ENCODE peak calls at places on chromosomes 13 and 19, in six cellular contexts. One of them, this sample, is unnamed.

GRCh38 chr19:44807652-44808462 is 1.0 kb upstream of the BCAM start:
- DNase-seq in CD4-positive, CD25-positive, alpha-beta regulatory T cell: no peak
- DNase-seq in pancreas: peak
- DNase-seq in A549: peak
- DNase-seq in tibial nerve: peak
- DNase-seq in breast epithelium: peak
- DNase-seq in this sample: no peak

GRCh38 chr13:44141213-44141724 is 232.4 kb upstream of the SERP2 start:
- DNase-seq in breast epithelium: peak
- DNase-seq in tibial nerve: peak
- DNase-seq in pancreas: peak
- DNase-seq in CD4-positive, CD25-positive, alpha-beta regulatory T cell: no peak
- DNase-seq in A549: no peak
- DNase-seq in this sample: no peak

GRCh38 chr13:42153371-42153770 is 104.9 kb downstream of the DGKH start:
- DNase-seq in tibial nerve: no peak
- DNase-seq in CD4-positive, CD25-positive, alpha-beta regulatory T cell: no peak
- DNase-seq in pancreas: no peak
- DNase-seq in A549: no peak
- DNase-seq in breast epithelium: no peak
- DNase-seq in this sample: no peak

GRCh38 chr19:16588089-16588823 is 16.0 kb upstream of the SLC35E1 start:
- DNase-seq in A549: no peak
- DNase-seq in pancreas: peak
- DNase-seq in tibial nerve: no peak
- DNase-seq in breast epithelium: no peak
- DNase-seq in CD4-positive, CD25-positive, alpha-beta regulatory T cell: peak
- DNase-seq in this sample: no peak

GRCh38 chr19:2362970-2363300 is 2.9 kb downstream of the TMPRSS9 start:
- DNase-seq in breast epithelium: no peak
- DNase-seq in CD4-positive, CD25-positive, alpha-beta regulatory T cell: no peak
- DNase-seq in pancreas: no peak
- DNase-seq in A549: no peak
- DNase-seq in tibial nerve: no peak
- DNase-seq in this sample: no peak

GRCh38 chr19:11404588-11405258 is 14.4 kb downstream of the RGL3 start:
- DNase-seq in A549: no peak
- DNase-seq in CD4-positive, CD25-positive, alpha-beta regulatory T cell: no peak
- DNase-seq in pancreas: no peak
- DNase-seq in breast epithelium: no peak
- DNase-seq in tibial nerve: no peak
- DNase-seq in this sample: no peak

GRCh38 chr19:50555447-50556235 is 12.6 kb downstream of the LRRC4B start:
- DNase-seq in A549: no peak
- DNase-seq in tibial nerve: no peak
- DNase-seq in pancreas: no peak
- DNase-seq in breast epithelium: no peak
- DNase-seq in CD4-positive, CD25-positive, alpha-beta regulatory T cell: no peak
- DNase-seq in this sample: peak

GRCh38 chr13:19845758-19846157 is 17.7 kb downstream of the ZMYM5 start:
- DNase-seq in pancreas: no peak
- DNase-seq in A549: peak
- DNase-seq in tibial nerve: no peak
- DNase-seq in CD4-positive, CD25-positive, alpha-beta regulatory T cell: no peak
- DNase-seq in breast epithelium: no peak
- DNase-seq in this sample: peak

GRCh38 chr19:1101337-1101698 is 2.5 kb upstream of the GPX4 start:
- DNase-seq in A549: no peak
- DNase-seq in CD4-positive, CD25-positive, alpha-beta regulatory T cell: no peak
- DNase-seq in tibial nerve: peak
- DNase-seq in breast epithelium: no peak
- DNase-seq in pancreas: no peak
- DNase-seq in this sample: no peak

GRCh38 chr13:32113564-32113963 is 82.0 kb downstream of the FRY start:
- DNase-seq in tibial nerve: no peak
- DNase-seq in A549: no peak
- DNase-seq in pancreas: no peak
- DNase-seq in breast epithelium: no peak
- DNase-seq in CD4-positive, CD25-positive, alpha-beta regulatory T cell: no peak
- DNase-seq in this sample: no peak

GRCh38 chr13:29532821-29533220 is 62.7 kb downstream of the SLC7A1 start:
- DNase-seq in CD4-positive, CD25-positive, alpha-beta regulatory T cell: no peak
- DNase-seq in breast epithelium: peak
- DNase-seq in pancreas: no peak
- DNase-seq in A549: no peak
- DNase-seq in tibial nerve: no peak
- DNase-seq in this sample: no peak

GRCh38 chr19:7772752-7773291 is 9.8 kb downstream of the CLEC4M start:
- DNase-seq in CD4-positive, CD25-positive, alpha-beta regulatory T cell: no peak
- DNase-seq in A549: no peak
- DNase-seq in breast epithelium: no peak
- DNase-seq in tibial nerve: no peak
- DNase-seq in pancreas: no peak
- DNase-seq in this sample: no peak

GRCh38 chr19:11699931-11700794 is 38.6 kb downstream of the ZNF823 start:
- DNase-seq in A549: no peak
- DNase-seq in tibial nerve: peak
- DNase-seq in CD4-positive, CD25-positive, alpha-beta regulatory T cell: no peak
- DNase-seq in breast epithelium: no peak
- DNase-seq in pancreas: no peak
- DNase-seq in this sample: no peak

GRCh38 chr19:36331353-36332228 is 47.4 kb downstream of the ZFP14 start:
- DNase-seq in pancreas: peak
- DNase-seq in tibial nerve: peak
- DNase-seq in CD4-positive, CD25-positive, alpha-beta regulatory T cell: peak
- DNase-seq in A549: peak
- DNase-seq in breast epithelium: peak
- DNase-seq in this sample: no peak

GRCh38 chr13:111005364-111005763 is 90.5 kb upstream of the ANKRD10 start:
- DNase-seq in breast epithelium: no peak
- DNase-seq in pancreas: no peak
- DNase-seq in CD4-positive, CD25-positive, alpha-beta regulatory T cell: no peak
- DNase-seq in A549: peak
- DNase-seq in tibial nerve: no peak
- DNase-seq in this sample: no peak

GRCh38 chr13:35695411-35695810 is 218.9 kb upstream of the MAB21L1 start:
- DNase-seq in CD4-positive, CD25-positive, alpha-beta regulatory T cell: no peak
- DNase-seq in tibial nerve: no peak
- DNase-seq in breast epithelium: no peak
- DNase-seq in pancreas: no peak
- DNase-seq in A549: no peak
- DNase-seq in this sample: no peak

GRCh38 chr13:113086031-113086750 is 19.4 kb upstream of the F7 start:
- DNase-seq in CD4-positive, CD25-positive, alpha-beta regulatory T cell: no peak
- DNase-seq in pancreas: no peak
- DNase-seq in tibial nerve: no peak
- DNase-seq in A549: peak
- DNase-seq in breast epithelium: no peak
- DNase-seq in this sample: no peak

GRCh38 chr19:6225232-6225635 is 54.5 kb downstream of the MLLT1 start:
- DNase-seq in CD4-positive, CD25-positive, alpha-beta regulatory T cell: no peak
- DNase-seq in A549: no peak
- DNase-seq in pancreas: no peak
- DNase-seq in breast epithelium: no peak
- DNase-seq in tibial nerve: no peak
- DNase-seq in this sample: no peak
- H3K4me3 ChIP-seq in CD4-positive, CD25-positive, alpha-beta regulatory T cell: no peak
- H3K4me3 ChIP-seq in A549: no peak
- H3K4me3 ChIP-seq in pancreas: no peak
- H3K4me3 ChIP-seq in breast epithelium: no peak
- H3K4me3 ChIP-seq in tibial nerve: no peak
- H3K4me3 ChIP-seq in this sample: no peak

DNA sequence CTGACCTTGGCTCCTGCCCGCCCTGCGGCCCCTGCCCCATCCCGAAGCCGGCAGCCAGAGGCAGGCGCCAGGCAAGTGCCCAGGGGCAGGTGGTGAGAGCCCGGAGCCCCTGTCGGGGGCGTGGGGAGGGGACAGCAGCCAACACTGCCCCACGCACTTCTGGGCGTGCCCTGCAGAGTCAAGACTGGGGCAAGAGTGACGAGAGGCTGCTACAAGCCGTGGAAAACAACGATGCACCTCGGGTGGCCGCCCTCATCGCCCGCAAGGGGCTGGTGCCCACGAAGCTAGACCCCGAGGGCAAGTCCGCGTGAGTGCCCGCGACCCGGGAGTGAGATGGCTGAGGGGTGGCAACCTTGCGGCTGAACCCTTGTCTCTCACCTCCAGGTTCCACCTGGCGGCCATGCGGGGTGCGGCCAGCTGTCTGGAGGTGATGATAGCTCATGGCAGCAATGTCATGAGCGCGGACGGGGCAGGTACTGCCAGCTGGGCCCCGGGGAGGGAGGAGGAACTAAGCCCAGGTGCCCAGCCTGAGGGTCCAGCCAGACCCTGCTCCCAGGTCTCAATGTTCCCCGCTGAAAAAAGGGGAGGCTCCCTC is 17.3 kb downstream of the ANKRD24 start:
- DNase-seq in A549: peak
- DNase-seq in pancreas: no peak
- DNase-seq in breast epithelium: no peak
- DNase-seq in tibial nerve: no peak
- DNase-seq in CD4-positive, CD25-positive, alpha-beta regulatory T cell: no peak
- DNase-seq in this sample: no peak
- H3K4me3 ChIP-seq in A549: peak
- H3K4me3 ChIP-seq in pancreas: no peak
- H3K4me3 ChIP-seq in breast epithelium: no peak
- H3K4me3 ChIP-seq in tibial nerve: no peak
- H3K4me3 ChIP-seq in CD4-positive, CD25-positive, alpha-beta regulatory T cell: no peak
- H3K4me3 ChIP-seq in this sample: no peak

DNA sequence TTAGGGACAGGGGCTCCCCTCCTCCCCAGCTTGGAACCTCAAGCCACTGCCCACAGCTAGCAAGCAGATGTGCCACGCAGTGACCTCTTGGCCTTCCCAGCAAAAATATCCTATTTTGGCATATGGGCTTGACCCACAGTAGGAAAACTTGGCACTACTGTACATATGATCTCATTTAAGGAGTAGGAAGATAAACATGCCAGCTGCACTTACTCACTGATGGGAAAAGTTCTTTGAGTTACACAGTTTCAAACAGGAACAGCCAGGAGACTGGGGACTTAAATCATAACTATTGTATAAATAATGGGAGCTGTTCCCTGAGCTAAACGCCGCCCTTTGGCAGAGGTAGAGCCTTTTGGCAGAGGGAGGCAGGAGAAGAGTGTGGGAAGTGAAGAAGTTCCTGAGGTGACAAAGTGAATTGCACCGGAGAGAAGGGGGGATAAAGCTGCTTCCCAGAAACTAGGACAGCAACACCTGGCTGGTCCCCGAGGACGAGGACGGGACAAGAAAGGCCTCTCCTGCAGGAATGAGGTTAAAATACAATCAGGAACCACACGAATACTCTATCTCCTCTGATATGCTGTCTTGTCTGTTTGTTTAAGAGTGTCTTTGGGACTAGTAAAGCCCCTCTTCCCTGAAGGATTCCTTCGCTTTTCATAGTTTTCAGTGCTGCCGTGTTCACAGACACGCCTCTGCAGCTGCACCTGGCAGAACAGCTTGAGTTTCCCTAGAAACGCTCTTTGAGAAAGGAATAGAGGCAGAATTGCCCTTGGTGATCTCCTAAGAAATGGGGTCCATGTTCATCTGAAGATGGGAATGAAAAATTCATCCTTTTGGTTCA is 5.9 kb downstream of the SACS start:
- DNase-seq in CD4-positive, CD25-positive, alpha-beta regulatory T cell: no peak
- DNase-seq in A549: peak
- DNase-seq in tibial nerve: no peak
- DNase-seq in pancreas: peak
- DNase-seq in breast epithelium: peak
- DNase-seq in this sample: no peak
- H3K4me3 ChIP-seq in CD4-positive, CD25-positive, alpha-beta regulatory T cell: no peak
- H3K4me3 ChIP-seq in A549: peak
- H3K4me3 ChIP-seq in tibial nerve: no peak
- H3K4me3 ChIP-seq in pancreas: peak
- H3K4me3 ChIP-seq in breast epithelium: peak
- H3K4me3 ChIP-seq in this sample: no peak

GRCh38 chr13:114118086-114118762 is 14.2 kb downstream of the RASA3 start:
- DNase-seq in pancreas: no peak
- DNase-seq in CD4-positive, CD25-positive, alpha-beta regulatory T cell: no peak
- DNase-seq in A549: no peak
- DNase-seq in breast epithelium: no peak
- DNase-seq in tibial nerve: no peak
- DNase-seq in this sample: no peak
- H3K4me3 ChIP-seq in pancreas: no peak
- H3K4me3 ChIP-seq in CD4-positive, CD25-positive, alpha-beta regulatory T cell: peak
- H3K4me3 ChIP-seq in A549: no peak
- H3K4me3 ChIP-seq in breast epithelium: no peak
- H3K4me3 ChIP-seq in tibial nerve: no peak
- H3K4me3 ChIP-seq in this sample: no peak

GRCh38 chr19:39109641-39110040 is 15.9 kb upstream of the PAK4 start:
- DNase-seq in A549: no peak
- DNase-seq in breast epithelium: no peak
- DNase-seq in CD4-positive, CD25-positive, alpha-beta regulatory T cell: no peak
- DNase-seq in pancreas: no peak
- DNase-seq in tibial nerve: no peak
- DNase-seq in this sample: no peak

GRCh38 chr19:39111593-39112199 is 13.9 kb upstream of the PAK4 start:
- DNase-seq in CD4-positive, CD25-positive, alpha-beta regulatory T cell: no peak
- DNase-seq in tibial nerve: no peak
- DNase-seq in A549: peak
- DNase-seq in pancreas: no peak
- DNase-seq in breast epithelium: no peak
- DNase-seq in this sample: no peak

GRCh38 chr19:39113199-39113598 is 12.4 kb upstream of the PAK4 start:
- DNase-seq in A549: no peak
- DNase-seq in tibial nerve: no peak
- DNase-seq in breast epithelium: no peak
- DNase-seq in pancreas: no peak
- DNase-seq in CD4-positive, CD25-positive, alpha-beta regulatory T cell: no peak
- DNase-seq in this sample: no peak

GRCh38 chr19:39112338-39112890 is 13.2 kb upstream of the PAK4 start:
- DNase-seq in tibial nerve: no peak
- DNase-seq in A549: peak
- DNase-seq in CD4-positive, CD25-positive, alpha-beta regulatory T cell: no peak
- DNase-seq in breast epithelium: peak
- DNase-seq in pancreas: no peak
- DNase-seq in this sample: no peak

DNA sequence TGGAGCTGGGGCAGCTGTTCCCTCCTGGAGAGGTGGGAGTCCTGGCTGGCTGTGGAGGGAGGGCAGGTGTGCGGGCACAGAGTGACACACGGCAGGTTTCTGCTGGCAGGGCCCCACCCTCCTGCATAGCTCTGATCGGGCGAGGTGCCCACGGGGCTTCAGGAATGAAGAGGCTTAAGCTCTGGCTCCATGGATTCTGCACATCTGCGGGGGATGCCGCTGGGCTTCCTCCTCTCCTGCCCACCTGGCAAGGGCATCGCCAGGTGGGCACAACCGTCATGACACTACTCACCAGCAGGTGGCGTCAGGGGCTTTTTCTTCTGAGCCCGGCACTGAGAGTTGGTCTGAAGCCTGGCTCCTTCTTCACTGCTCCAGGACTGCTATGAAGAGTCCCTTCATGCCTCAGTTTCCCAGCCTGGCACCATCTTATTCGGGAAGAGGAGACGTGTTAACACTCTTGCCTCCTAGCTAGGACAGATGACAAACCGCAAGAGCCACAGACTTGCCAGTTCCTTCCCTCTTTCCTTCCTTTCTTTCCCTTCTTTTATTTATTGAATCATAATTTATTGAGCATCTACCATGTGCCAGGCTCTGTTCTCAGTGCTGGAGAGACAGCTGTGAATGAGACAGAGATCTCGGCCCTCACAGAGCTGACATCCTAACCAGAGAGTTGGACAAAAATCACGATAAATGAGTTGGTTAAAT is 15.2 kb upstream of the PAK4 start:
- DNase-seq in tibial nerve: peak
- DNase-seq in pancreas: no peak
- DNase-seq in CD4-positive, CD25-positive, alpha-beta regulatory T cell: peak
- DNase-seq in A549: peak
- DNase-seq in breast epithelium: peak
- DNase-seq in this sample: peak
- H3K4me3 ChIP-seq in tibial nerve: no peak
- H3K4me3 ChIP-seq in pancreas: no peak
- H3K4me3 ChIP-seq in CD4-positive, CD25-positive, alpha-beta regulatory T cell: no peak
- H3K4me3 ChIP-seq in A549: no peak
- H3K4me3 ChIP-seq in breast epithelium: no peak
- H3K4me3 ChIP-seq in this sample: no peak